ENCODE peak calls at places on chromosome 3, in nine cellular contexts. I, F, N, O, V, B, Q, X and J are unnamed samples.

GRCh38 chr3:101243285-101244211 is 76.8 kb downstream of the IMPG2 start:
- DNase-seq in Q (no peak), O (no peak), V (no peak), I (no peak), X (no peak), B (no peak), N (no peak), F (no peak), J (peak; percentile 1)

GRCh38 chr3:3038201-3038991 is 71.8 kb downstream of the IL5RA start:
- DNase-seq in X (no peak), O (peak; percentile 8), V (no peak), I (no peak), F (no peak), N (no peak), B (no peak), Q (no peak), J (no peak)

GRCh38 chr3:55091381-55092225 is 163.7 kb upstream of the LRTM1 start:
- DNase-seq in V (peak; percentile 60), B (no peak), Q (no peak), O (peak; percentile 82), X (no peak), I (no peak), N (no peak), F (no peak), J (peak; percentile 5)

GRCh38 chr3:149277338-149277813 is 55.7 kb upstream of the CP start:
- DNase-seq in B (peak; percentile 81), X (peak; percentile 37), V (peak; percentile 81), O (peak; percentile 89), I (no peak), N (no peak), Q (no peak), F (no peak), J (peak; percentile 43)

GRCh38 chr3:195441476-195441970 is 1.3 kb downstream of the ACAP2 start:
- DNase-seq in O (no peak), Q (no peak), I (peak; percentile 35), F (no peak), N (no peak), B (no peak), X (no peak), V (no peak), J (no peak)

GRCh38 chr3:8552223-8552762 is 50.7 kb downstream of the LMCD1 start:
- DNase-seq in X (no peak), F (no peak), Q (no peak), V (no peak), O (no peak), B (no peak), N (no peak), I (no peak), J (no peak)

GRCh38 chr3:70053293-70053692 is 53.8 kb downstream of the SAMMSON start:
- DNase-seq in I (no peak), V (no peak), Q (no peak), B (no peak), F (no peak), O (peak; percentile 7), X (no peak), N (no peak), J (no peak)

GRCh38 chr3:148366743-148367410 is 330.8 kb upstream of the AGTR1 start:
- DNase-seq in O (no peak), B (peak; percentile 13), F (no peak), I (peak; percentile 1), N (no peak), Q (no peak), V (peak; percentile 22), X (peak; percentile 3), J (peak; percentile 9)

GRCh38 chr3:104411760-104412159 is 954.9 kb upstream of the ALCAM start:
- DNase-seq in N (no peak), B (no peak), I (no peak), F (no peak), O (peak; percentile 1), X (no peak), Q (no peak), V (peak; percentile 34), J (no peak)